ENCODE peak calls at places on chromosomes 1 and 21, in six cellular contexts. One of them, this sample, is unnamed.

GRCh38 chr1:180042994-180043622 is 88.5 kb downstream of the CEP350 start:
- DNase-seq in GM12892: no peak
- DNase-seq in HepG2: no peak
- DNase-seq in GM12878: no peak
- DNase-seq in H1: no peak
- DNase-seq in K562: no peak
- DNase-seq in this sample: no peak

GRCh38 chr1:226908913-226909312 is 31.2 kb upstream of the COQ8A start:
- DNase-seq in H1: no peak
- DNase-seq in GM12878: no peak
- DNase-seq in K562: no peak
- DNase-seq in GM12892: no peak
- DNase-seq in HepG2: no peak
- DNase-seq in this sample: no peak

GRCh38 chr1:38527373-38527966 is 332.1 kb downstream of the RRAGC start:
- DNase-seq in GM12892: peak
- DNase-seq in GM12878: peak
- DNase-seq in H1: no peak
- DNase-seq in HepG2: no peak
- DNase-seq in K562: peak
- DNase-seq in this sample: peak

GRCh38 chr1:89954401-89954800 is 40.5 kb upstream of the ZNF326 start:
- DNase-seq in H1: no peak
- DNase-seq in GM12878: no peak
- DNase-seq in GM12892: no peak
- DNase-seq in HepG2: no peak
- DNase-seq in K562: no peak
- DNase-seq in this sample: no peak

GRCh38 chr1:200115532-200115931 is 88.0 kb downstream of the NR5A2 start:
- DNase-seq in K562: no peak
- DNase-seq in GM12878: no peak
- DNase-seq in HepG2: no peak
- DNase-seq in H1: no peak
- DNase-seq in GM12892: no peak
- DNase-seq in this sample: no peak

GRCh38 chr1:231478386-231478785 is 50.1 kb upstream of the TSNAX start:
- DNase-seq in H1: no peak
- DNase-seq in HepG2: no peak
- DNase-seq in K562: no peak
- DNase-seq in GM12878: no peak
- DNase-seq in GM12892: no peak
- DNase-seq in this sample: no peak

GRCh38 chr1:45205910-45206721 is at the start of gene ZSWIM5:
- DNase-seq in H1: no peak
- DNase-seq in K562: peak
- DNase-seq in GM12878: no peak
- DNase-seq in HepG2: peak
- DNase-seq in GM12892: peak
- DNase-seq in this sample: peak

GRCh38 chr1:17765444-17766411 is 10.6 kb downstream of the ACTL8 start:
- DNase-seq in HepG2: no peak
- DNase-seq in GM12892: no peak
- DNase-seq in H1: no peak
- DNase-seq in GM12878: no peak
- DNase-seq in K562: no peak
- DNase-seq in this sample: no peak

GRCh38 chr1:78303620-78304019 is 187.2 kb upstream of the PTGFR start:
- DNase-seq in HepG2: no peak
- DNase-seq in GM12892: no peak
- DNase-seq in K562: no peak
- DNase-seq in H1: no peak
- DNase-seq in GM12878: no peak
- DNase-seq in this sample: no peak

GRCh38 chr1:221284028-221284427 is 404.8 kb downstream of the HLX start:
- DNase-seq in GM12878: no peak
- DNase-seq in HepG2: no peak
- DNase-seq in GM12892: no peak
- DNase-seq in K562: no peak
- DNase-seq in H1: no peak
- DNase-seq in this sample: no peak

GRCh38 chr1:109808703-109809102 is 45.0 kb upstream of the EPS8L3 start:
- DNase-seq in H1: no peak
- DNase-seq in HepG2: no peak
- DNase-seq in K562: no peak
- DNase-seq in GM12892: no peak
- DNase-seq in GM12878: no peak
- DNase-seq in this sample: no peak

GRCh38 chr21:44483288-44484237 is 28.3 kb downstream of the LRRC3 start:
- DNase-seq in GM12892: no peak
- DNase-seq in H1: no peak
- DNase-seq in GM12878: no peak
- DNase-seq in K562: no peak
- DNase-seq in HepG2: peak
- DNase-seq in this sample: no peak

GRCh38 chr21:44485796-44486195 is 30.5 kb downstream of the LRRC3 start:
- DNase-seq in GM12878: no peak
- DNase-seq in GM12892: no peak
- DNase-seq in H1: no peak
- DNase-seq in K562: no peak
- DNase-seq in HepG2: no peak
- DNase-seq in this sample: no peak

GRCh38 chr21:44484498-44485253 is 29.4 kb downstream of the LRRC3 start:
- DNase-seq in K562: no peak
- DNase-seq in HepG2: peak
- DNase-seq in H1: no peak
- DNase-seq in GM12892: no peak
- DNase-seq in GM12878: no peak
- DNase-seq in this sample: no peak

GRCh38 chr21:44486302-44486701 is 31.0 kb downstream of the LRRC3 start:
- DNase-seq in HepG2: no peak
- DNase-seq in GM12878: no peak
- DNase-seq in GM12892: no peak
- DNase-seq in K562: no peak
- DNase-seq in H1: no peak
- DNase-seq in this sample: no peak

GRCh38 chr21:44485254-44485793 is 30.0 kb downstream of the LRRC3 start:
- DNase-seq in GM12892: no peak
- DNase-seq in H1: peak
- DNase-seq in K562: peak
- DNase-seq in HepG2: no peak
- DNase-seq in GM12878: no peak
- DNase-seq in this sample: no peak
- TF ChIP-seq POLR2AphosphoS5 in GM12892: no peak
- TF ChIP-seq POLR2AphosphoS5 in H1: peak
- TF ChIP-seq POLR2AphosphoS5 in K562: no peak
- TF ChIP-seq POLR2AphosphoS5 in HepG2: no peak
- TF ChIP-seq POLR2AphosphoS5 in GM12878: no peak
- TF ChIP-seq POLR2AphosphoS5 in this sample: no peak

DNA sequence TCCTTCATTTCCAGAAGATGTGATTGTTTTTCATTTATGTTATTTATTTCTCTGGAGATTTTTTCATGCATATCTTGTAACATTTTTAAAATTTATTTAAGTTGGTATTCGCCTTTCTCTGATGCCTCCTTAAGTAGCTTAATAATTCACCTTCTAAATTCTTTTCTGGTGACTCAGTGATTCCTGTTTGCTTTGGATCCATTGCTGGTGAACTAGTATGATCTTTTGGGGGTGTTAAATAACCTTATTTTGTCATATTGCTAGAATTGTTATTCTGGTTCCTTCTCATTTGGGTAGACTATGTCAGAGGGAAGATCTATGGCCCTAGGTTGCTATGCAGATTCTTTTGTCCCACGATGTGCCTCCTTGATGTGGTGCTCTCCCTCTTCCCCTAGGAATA is 1347.2 kb upstream of the B3GALT2 start:
- DNase-seq in H1: no peak
- DNase-seq in K562: no peak
- DNase-seq in GM12892: no peak
- DNase-seq in GM12878: no peak
- DNase-seq in HepG2: no peak
- DNase-seq in this sample: no peak
- TF ChIP-seq TAF1 in H1: no peak
- TF ChIP-seq TAF1 in K562: no peak
- TF ChIP-seq TAF1 in GM12892: no peak
- TF ChIP-seq TAF1 in GM12878: no peak
- TF ChIP-seq TAF1 in HepG2: no peak
- TF ChIP-seq TAF1 in this sample: no peak

GRCh38 chr1:224623743-224624333 is 7.7 kb downstream of the CNIH3 start:
- DNase-seq in GM12878: peak
- DNase-seq in H1: no peak
- DNase-seq in K562: no peak
- DNase-seq in HepG2: no peak
- DNase-seq in GM12892: peak
- DNase-seq in this sample: peak
- TF ChIP-seq POLR2A in GM12878: no peak
- TF ChIP-seq POLR2A in H1: no peak
- TF ChIP-seq POLR2A in K562: no peak
- TF ChIP-seq POLR2A in HepG2: no peak
- TF ChIP-seq POLR2A in GM12892: no peak
- TF ChIP-seq POLR2A in this sample: no peak

GRCh38 chr21:41960386-41960785 is 6.6 kb upstream of the C2CD2 start:
- DNase-seq in GM12892: no peak
- DNase-seq in H1: no peak
- DNase-seq in GM12878: no peak
- DNase-seq in K562: no peak
- DNase-seq in HepG2: no peak
- DNase-seq in this sample: no peak

GRCh38 chr21:41956926-41957729 is 3.3 kb upstream of the C2CD2 start:
- DNase-seq in GM12892: no peak
- DNase-seq in H1: no peak
- DNase-seq in GM12878: no peak
- DNase-seq in HepG2: no peak
- DNase-seq in K562: peak
- DNase-seq in this sample: no peak

GRCh38 chr21:41955516-41955915 is 1.7 kb upstream of the C2CD2 start:
- DNase-seq in H1: no peak
- DNase-seq in GM12878: no peak
- DNase-seq in GM12892: no peak
- DNase-seq in K562: no peak
- DNase-seq in HepG2: no peak
- DNase-seq in this sample: no peak

GRCh38 chr21:41958886-41959563 is 5.2 kb upstream of the C2CD2 start:
- DNase-seq in K562: no peak
- DNase-seq in GM12878: no peak
- DNase-seq in GM12892: no peak
- DNase-seq in HepG2: no peak
- DNase-seq in H1: no peak
- DNase-seq in this sample: no peak

DNA sequence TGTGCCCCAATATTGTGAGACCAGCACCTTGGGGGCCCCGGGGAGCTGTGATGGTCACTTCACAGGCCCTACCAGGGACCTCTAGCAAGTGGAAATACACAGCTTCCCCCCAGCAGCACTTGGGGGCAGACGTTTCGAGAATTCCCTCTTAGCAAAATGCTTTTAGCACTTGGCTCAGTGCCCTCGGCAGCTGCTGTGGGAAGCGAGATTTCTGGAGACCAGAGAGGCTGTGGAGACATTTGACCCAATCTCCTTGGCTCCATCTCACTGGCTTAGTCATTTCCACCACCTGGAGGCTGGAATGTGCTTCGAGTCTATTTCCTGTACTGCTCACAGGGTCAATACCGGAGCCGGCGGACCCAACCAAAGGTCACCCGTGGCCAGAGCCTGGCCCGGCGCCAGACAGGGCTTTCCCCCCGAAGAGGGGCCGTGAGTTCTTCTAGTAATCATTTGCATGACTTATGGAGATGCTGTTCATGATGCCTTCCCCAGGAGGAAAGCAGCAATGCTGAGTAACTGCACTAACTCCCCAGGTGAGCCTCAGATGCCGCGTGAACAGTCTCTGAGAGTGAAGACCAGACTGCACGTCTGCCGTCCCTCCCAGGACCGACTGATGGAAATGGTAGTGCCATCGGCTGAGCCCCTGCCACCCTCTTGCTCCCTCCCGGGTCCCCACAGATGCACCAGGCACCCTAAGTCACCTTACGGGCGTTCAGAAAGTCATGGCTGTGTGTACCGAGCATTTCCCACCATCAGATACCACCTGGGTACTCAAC is 4.4 kb upstream of the C2CD2 start:
- DNase-seq in HepG2: peak
- DNase-seq in GM12892: no peak
- DNase-seq in H1: no peak
- DNase-seq in GM12878: no peak
- DNase-seq in K562: peak
- DNase-seq in this sample: no peak
- TF ChIP-seq POLR2AphosphoS5 in HepG2: no peak
- TF ChIP-seq POLR2AphosphoS5 in GM12892: no peak
- TF ChIP-seq POLR2AphosphoS5 in H1: no peak
- TF ChIP-seq POLR2AphosphoS5 in GM12878: no peak
- TF ChIP-seq POLR2AphosphoS5 in K562: peak
- TF ChIP-seq POLR2AphosphoS5 in this sample: no peak

DNA sequence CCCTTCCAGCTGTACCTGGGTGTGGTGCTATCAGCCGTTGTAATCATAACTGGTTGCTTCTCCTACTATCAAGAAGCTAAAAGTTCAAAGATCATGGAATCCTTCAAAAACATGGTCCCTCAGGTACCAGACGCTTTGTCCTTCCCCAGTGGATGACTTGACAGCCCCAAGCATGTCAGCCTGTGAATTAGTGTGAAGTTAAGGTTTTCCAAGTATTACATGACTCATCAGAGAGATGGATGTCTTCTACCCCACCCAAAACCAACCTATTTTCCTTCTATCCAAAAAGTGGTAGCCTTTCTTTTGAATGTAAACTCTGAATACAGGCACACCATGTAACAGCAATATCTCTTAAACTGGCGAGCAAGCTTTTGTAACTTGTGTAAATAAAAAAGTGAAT is 15.1 kb downstream of the ATP1A1 start:
- DNase-seq in HepG2: no peak
- DNase-seq in GM12892: no peak
- DNase-seq in H1: no peak
- DNase-seq in GM12878: no peak
- DNase-seq in K562: peak
- DNase-seq in this sample: no peak
- TF ChIP-seq TAF1 in HepG2: no peak
- TF ChIP-seq TAF1 in GM12892: no peak
- TF ChIP-seq TAF1 in H1: no peak
- TF ChIP-seq TAF1 in GM12878: no peak
- TF ChIP-seq TAF1 in K562: no peak
- TF ChIP-seq TAF1 in this sample: no peak

DNA sequence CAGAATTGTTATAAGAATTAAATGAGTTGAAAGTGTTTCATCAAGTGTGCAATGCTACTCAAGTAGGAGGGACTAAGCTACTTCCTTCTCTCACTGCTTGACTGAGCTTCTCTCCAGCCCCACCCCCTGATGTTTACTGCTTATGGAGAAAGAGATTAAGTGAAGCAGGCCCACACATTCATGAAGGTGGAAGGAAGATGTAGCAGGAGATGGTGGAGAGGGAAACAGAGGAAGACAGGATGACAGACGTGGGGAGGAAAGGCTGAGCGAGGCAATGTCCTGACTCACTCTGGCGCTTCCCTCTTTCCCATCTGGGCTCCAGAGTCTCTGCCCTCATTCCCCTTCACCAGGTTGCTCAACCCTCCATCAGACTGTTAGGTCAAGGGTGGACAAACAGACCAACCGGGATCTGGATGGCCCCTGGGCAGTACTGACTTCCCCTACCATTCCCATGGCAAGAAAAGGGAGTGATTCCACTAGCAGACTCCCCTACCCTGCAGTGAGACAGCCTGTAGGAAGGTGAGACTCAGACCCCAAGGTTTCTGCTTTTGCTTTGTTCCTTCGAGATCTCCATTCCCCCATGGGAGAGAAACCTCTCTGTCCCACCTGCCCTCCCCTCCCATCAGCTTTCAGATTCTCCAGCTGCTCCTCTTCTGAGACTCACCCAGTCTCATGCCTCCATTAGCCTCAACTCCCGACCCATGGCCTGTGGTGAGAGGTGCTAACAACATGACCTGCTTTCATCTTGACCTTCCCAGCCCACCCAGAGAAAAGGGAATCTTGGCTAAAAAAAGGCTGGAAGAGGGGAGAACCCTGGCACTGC is 3.1 kb upstream of the ARHGEF2 start:
- DNase-seq in GM12878: no peak
- DNase-seq in GM12892: no peak
- DNase-seq in K562: no peak
- DNase-seq in H1: no peak
- DNase-seq in HepG2: peak
- DNase-seq in this sample: no peak
- TF ChIP-seq POLR2A in GM12878: no peak
- TF ChIP-seq POLR2A in GM12892: no peak
- TF ChIP-seq POLR2A in K562: no peak
- TF ChIP-seq POLR2A in H1: no peak
- TF ChIP-seq POLR2A in HepG2: peak
- TF ChIP-seq POLR2A in this sample: no peak